ENCODE peak calls at places on chromosomes 7 and 10, in five cellular contexts. V is nephron progenitor cell, J is WTC11, N is RWPE1, F is hepatocyte. T is an unnamed sample.

GRCh38 chr10:93873427-93874115 is 20.2 kb upstream of the SLC35G1 start:
- DNase-seq in J (no peak), V (no peak), F (peak), N (no peak), T (peak)

GRCh38 chr7:13262929-13263530 is 575.6 kb downstream of the ARL4A start:
- DNase-seq in J (no peak), N (peak), F (peak), V (no peak), T (peak)

GRCh38 chr7:17774248-17774647 is 166.0 kb downstream of the SNX13 start:
- DNase-seq in N (no peak), F (no peak), J (no peak), V (no peak), T (peak)

GRCh38 chr10:80444646-80445319 is 9.3 kb upstream of the TSPAN14 start:
- DNase-seq in F (peak), N (peak), J (peak), V (peak), T (peak)

GRCh38 chr7:43697690-43698089 is 31.6 kb downstream of the COA1 start:
- DNase-seq in N (no peak), J (no peak), V (no peak), F (no peak), T (peak)

GRCh38 chr7:31811650-31812461 is 124.8 kb downstream of the PPP1R17 start:
- DNase-seq in F (no peak), N (no peak), J (no peak), V (peak), T (peak)

GRCh38 chr7:98624846-98625420 is 7.8 kb downstream of the NPTX2 start:
- DNase-seq in N (no peak), J (no peak), V (no peak), F (no peak), T (no peak)

GRCh38 chr10:97135464-97135863 is 50.3 kb downstream of the SLIT1 start:
- DNase-seq in J (no peak), N (no peak), V (no peak), F (no peak), T (no peak)

GRCh38 chr10:43855667-43856210 is 207.1 kb upstream of the ZNF32 start:
- DNase-seq in F (no peak), N (no peak), J (no peak), V (no peak), T (no peak)

GRCh38 chr10:99387541-99387940 is 42.9 kb downstream of the GOT1 start:
- DNase-seq in J (no peak), V (no peak), F (no peak), N (no peak), T (no peak)

GRCh38 chr7:7177044-7177517 is 5.3 kb upstream of the C1GALT1 start:
- DNase-seq in V (no peak), F (peak), N (peak), J (no peak), T (peak)

GRCh38 chr10:49324711-49325110 is 25.7 kb downstream of the C10orf71 start:
- DNase-seq in F (no peak), N (peak), V (no peak), J (peak), T (no peak)
- TF ChIP-seq CTCF in F (no peak), N (no peak), V (no peak), J (no peak), T (no peak)

GRCh38 chr7:156582591-156583123 is 57.9 kb upstream of the RNF32 start:
- DNase-seq in V (no peak), N (no peak), F (no peak), J (no peak), T (no peak)
- TF ChIP-seq CTCF in V (no peak), N (no peak), F (no peak), J (no peak), T (no peak)

GRCh38 chr7:47992446-47992845 is 13.0 kb upstream of the HUS1 start:
- DNase-seq in N (no peak), J (no peak), V (no peak), F (no peak), T (no peak)

GRCh38 chr7:47990592-47990991 is 11.2 kb upstream of the HUS1 start:
- DNase-seq in V (no peak), J (no peak), F (no peak), N (no peak), T (no peak)

GRCh38 chr7:47988496-47989386 is 9.3 kb upstream of the HUS1 start:
- DNase-seq in N (peak), F (no peak), J (no peak), V (no peak), T (peak)

GRCh38 chr7:47991270-47991669 is 11.9 kb upstream of the HUS1 start:
- DNase-seq in J (no peak), V (no peak), N (no peak), F (no peak), T (no peak)

DNA sequence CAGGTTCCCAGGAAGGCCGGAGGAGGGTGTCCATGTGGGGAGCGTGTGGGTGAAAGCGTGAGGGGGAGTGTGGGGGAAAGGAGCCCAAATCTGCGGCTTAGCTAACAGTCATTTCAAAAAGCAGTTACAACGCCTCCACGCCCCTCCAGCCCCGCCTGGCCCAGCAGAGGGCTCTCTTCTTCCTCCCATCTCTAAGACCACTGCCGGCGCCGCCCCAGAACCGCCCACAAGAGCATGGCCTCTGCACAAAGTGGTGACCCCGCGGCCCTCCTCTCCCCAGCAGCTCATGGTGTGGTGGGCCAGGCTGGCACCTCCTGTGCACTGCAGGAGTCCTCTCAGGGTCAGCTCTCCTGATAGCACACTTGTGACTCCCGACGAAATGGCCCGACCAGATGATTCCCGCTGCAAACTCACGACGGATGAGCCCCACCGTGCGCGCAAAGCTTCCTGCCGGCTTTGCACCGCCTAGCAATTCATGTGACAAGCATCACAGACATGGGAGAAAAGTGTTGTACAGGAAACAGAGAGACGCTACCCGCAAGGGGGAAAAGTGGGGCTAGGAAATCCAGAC is 12.4 kb upstream of the HUS1 start:
- DNase-seq in F (peak), J (peak), N (peak), V (peak), T (peak)
- TF ChIP-seq CTCF in F (peak), J (no peak), N (peak), V (peak), T (peak)

GRCh38 chr7:149474309-149475120 is 13.7 kb upstream of the ZNF777 start:
- DNase-seq in J (no peak), V (no peak), F (no peak), N (no peak), T (no peak)
- TF ChIP-seq CTCF in J (no peak), V (no peak), F (no peak), N (no peak), T (no peak)

GRCh38 chr10:125868372-125868975 is 12.6 kb downstream of the DHX32 start:
- DNase-seq in F (peak), V (peak), J (no peak), N (peak), T (peak)
- TF ChIP-seq CTCF in F (peak), V (peak), J (peak), N (peak), T (peak)

GRCh38 chr7:141497391-141497790 is 53.8 kb upstream of the AGK start:
- DNase-seq in F (no peak), N (no peak), J (no peak), V (no peak), T (no peak)
- TF ChIP-seq CTCF in F (no peak), N (no peak), J (no peak), V (no peak), T (no peak)

GRCh38 chr10:2081501-2081900 is 344.2 kb upstream of the ADARB2 start:
- DNase-seq in N (no peak), J (peak), F (no peak), V (no peak), T (peak)
- TF ChIP-seq CTCF in N (no peak), J (no peak), F (no peak), V (peak), T (no peak)

DNA sequence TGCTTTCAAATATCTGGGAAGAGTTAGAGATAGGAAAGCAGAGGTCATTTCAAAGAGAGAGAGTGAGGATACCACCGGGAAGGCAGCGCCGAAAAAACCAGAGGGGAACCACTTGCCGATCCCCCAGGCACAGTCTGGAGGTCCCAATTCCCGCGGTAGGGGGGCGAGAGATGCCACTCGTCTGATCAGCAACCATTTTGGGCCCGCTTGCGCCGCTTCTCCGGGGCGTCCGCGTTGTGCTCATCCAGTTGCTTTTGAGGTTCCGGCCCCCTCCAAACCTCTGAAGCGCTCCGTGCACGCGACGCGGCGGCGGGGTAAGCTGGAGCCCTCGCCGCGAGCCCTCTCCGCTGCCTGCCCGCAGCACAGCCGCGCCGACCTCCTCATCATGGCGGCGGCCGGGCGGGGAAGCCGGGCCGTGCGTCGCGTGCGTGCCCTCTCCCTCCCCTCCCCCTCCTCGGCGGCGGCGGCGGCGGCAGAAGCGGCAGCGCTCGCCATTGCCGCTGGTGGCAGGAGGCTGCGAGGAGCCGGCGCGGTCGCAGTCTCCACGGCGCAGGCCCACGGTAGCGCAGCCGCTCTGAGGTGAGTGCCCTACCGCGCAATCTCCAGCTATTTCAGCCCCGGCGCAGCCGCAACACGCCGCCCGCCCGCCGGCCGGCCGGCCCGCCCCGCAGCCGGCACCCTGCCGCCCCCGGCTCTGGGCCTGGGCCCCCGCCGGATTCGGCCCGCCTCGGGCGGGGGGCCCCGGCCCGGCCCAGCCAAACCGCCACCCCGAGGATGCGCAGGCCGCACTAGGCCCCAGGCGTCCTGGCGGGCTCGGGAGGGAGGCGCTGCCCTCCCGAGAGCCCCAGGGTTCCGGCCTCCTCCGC is at the start of gene NRF1:
- DNase-seq in V (peak), F (peak), J (peak), N (peak), T (peak)
- TF ChIP-seq CTCF in V (no peak), F (peak), J (no peak), N (peak), T (no peak)